ENCODE peak calls at places on chromosomes 11 and 22, in eight cellular contexts. W is breast epithelium, P is endothelial cell of umbilical vein, S is SK-N-SH, T is heart left ventricle, V is Peyer's patch, U is psoas muscle, B is HepG2. N is an unnamed sample. For H3K4me1, the result is how much of the 10 kb centered on the place peaks cover.

GRCh38 chr11:19664896-19665548 is 47.6 kb upstream of the NAV2 start:
- DNase-seq in W (no peak), P (no peak), S (no peak), T (peak), V (no peak), U (no peak), B (no peak), N (no peak)

GRCh38 chr22:35538801-35539321 is 1.8 kb upstream of the RASD2 start:
- DNase-seq in W (no peak), P (no peak), S (peak), T (no peak), V (no peak), U (no peak), B (no peak), N (no peak)

GRCh38 chr22:49785841-49786451 is 41.7 kb downstream of the BRD1 start:
- DNase-seq in W (no peak), P (peak), S (no peak), T (peak), V (no peak), U (peak), B (no peak), N (no peak)

GRCh38 chr11:88303037-88303436 is 34.5 kb downstream of the CTSC start:
- DNase-seq in W (no peak), P (no peak), S (no peak), T (no peak), V (no peak), U (no peak), B (no peak), N (no peak)

GRCh38 chr22:50530857-50531545 is 1.2 kb upstream of the TYMP start:
- DNase-seq in W (peak), P (peak), S (no peak), T (peak), V (peak), U (peak), B (peak), N (peak)

GRCh38 chr22:26724414-26724813 is 67.0 kb downstream of the MIAT start:
- DNase-seq in W (no peak), P (no peak), S (no peak), T (no peak), V (no peak), U (no peak), B (no peak), N (no peak)

GRCh38 chr11:95076416-95076815 is 9.7 kb downstream of the SRSF8 start:
- DNase-seq in W (no peak), P (peak), S (no peak), T (no peak), V (no peak), U (no peak), B (no peak), N (peak)

GRCh38 chr11:75463106-75463774 is 30.2 kb upstream of the KLHL35 start:
- DNase-seq in W (no peak), P (peak), S (no peak), T (no peak), V (no peak), U (no peak), B (no peak), N (no peak)

GRCh38 chr11:16169541-16169940 is 186.8 kb downstream of the SOX6 start:
- DNase-seq in W (no peak), P (no peak), S (no peak), T (no peak), V (no peak), U (no peak), B (no peak), N (no peak)

GRCh38 chr22:50438305-50439275 is 36.2 kb downstream of the SBF1 start:
- DNase-seq in W (no peak), P (no peak), S (peak), T (peak), V (no peak), U (no peak), B (no peak), N (no peak)

GRCh38 chr11:65064847-65065240 is 6.5 kb upstream of the NAALADL1 start:
- DNase-seq in W (no peak), P (no peak), S (no peak), T (no peak), V (no peak), U (no peak), B (no peak), N (no peak)

GRCh38 chr11:2548596-2548995 is 103.8 kb downstream of the KCNQ1 start:
- DNase-seq in W (no peak), P (no peak), S (no peak), T (peak), V (peak), U (no peak), B (no peak), N (no peak)

GRCh38 chr11:30564994-30565393 is 21.2 kb downstream of the MPPED2 start:
- DNase-seq in W (no peak), P (no peak), S (no peak), T (no peak), V (no peak), U (no peak), B (no peak), N (no peak)

GRCh38 chr22:42714768-42715430 is 5.8 kb downstream of the A4GALT start:
- DNase-seq in W (no peak), P (no peak), S (no peak), T (no peak), V (no peak), U (no peak), B (no peak), N (no peak)

GRCh38 chr11:36343436-36343835 is 47.3 kb downstream of the PRR5L start:
- DNase-seq in W (no peak), P (no peak), S (no peak), T (no peak), V (no peak), U (no peak), B (no peak), N (no peak)

GRCh38 chr11:64545605-64546004 is 45.4 kb upstream of the SLC22A12 start:
- DNase-seq in W (no peak), P (peak), S (no peak), T (no peak), V (no peak), U (peak), B (no peak), N (no peak)

GRCh38 chr22:46295277-46295971 is 1.2 kb upstream of the GTSE1 start:
- DNase-seq in W (no peak), P (no peak), S (peak), T (no peak), V (peak), U (no peak), B (no peak), N (no peak)

GRCh38 chr11:61160487-61161189 is 588 bp downstream of the VPS37C start:
- DNase-seq in W (no peak), P (peak), S (no peak), T (no peak), V (no peak), U (no peak), B (no peak), N (no peak)

GRCh38 chr11:84437129-84438123 is 1151.3 kb upstream of the CCDC90B start:
- DNase-seq in W (no peak), P (no peak), S (no peak), T (peak), V (no peak), U (no peak), B (peak), N (peak)

GRCh38 chr11:44680982-44681597 is 45.7 kb upstream of the TSPAN18 start:
- DNase-seq in W (no peak), P (no peak), S (no peak), T (no peak), V (no peak), U (no peak), B (no peak), N (no peak)

GRCh38 chr22:49913446-49913845 is 4.8 kb downstream of the ALG12 start:
- DNase-seq in W (no peak), P (no peak), S (no peak), T (no peak), V (peak), U (peak), B (no peak), N (no peak)

GRCh38 chr11:12001152-12001551 is 7.3 kb downstream of the DKK3 start:
- DNase-seq in W (no peak), P (no peak), S (no peak), T (no peak), V (no peak), U (no peak), B (no peak), N (no peak)

GRCh38 chr11:58061813-58062212 is 31.1 kb downstream of the OR6Q1 start:
- DNase-seq in W (no peak), P (peak), S (no peak), T (no peak), V (no peak), U (no peak), B (no peak), N (no peak)

GRCh38 chr11:66443602-66444001 is 5.0 kb upstream of the MRPL11 start:
- DNase-seq in W (no peak), P (no peak), S (no peak), T (no peak), V (no peak), U (no peak), B (no peak), N (no peak)

GRCh38 chr11:1668911-1669473 is 28.0 kb upstream of the KRTAP5-6 start:
- DNase-seq in W (no peak), P (no peak), S (peak), T (no peak), V (no peak), U (no peak), B (no peak), N (no peak)

GRCh38 chr11:78420796-78421209 is 3.2 kb upstream of the GAB2 start:
- DNase-seq in W (no peak), P (peak), S (peak), T (peak), V (no peak), U (peak), B (no peak), N (no peak)

GRCh38 chr11:113474362-113475159 is 637 bp downstream of the DRD2 start:
- DNase-seq in W (peak), P (peak), S (peak), T (peak), V (peak), U (peak), B (peak), N (peak)

GRCh38 chr11:27545946-27546345 is 39.4 kb upstream of the LIN7C start:
- DNase-seq in W (no peak), P (no peak), S (no peak), T (no peak), V (no peak), U (no peak), B (no peak), N (no peak)

GRCh38 chr11:92854162-92854561 is 115.3 kb upstream of the MTNR1B start:
- DNase-seq in W (no peak), P (no peak), S (no peak), T (no peak), V (no peak), U (no peak), B (no peak), N (no peak)

GRCh38 chr11:68264741-68265540 is 6.8 kb downstream of the C11orf24 start:
- DNase-seq in W (no peak), P (no peak), S (no peak), T (no peak), V (no peak), U (no peak), B (no peak), N (no peak)

GRCh38 chr11:109350091-109350490 is 71.9 kb upstream of the C11orf87 start:
- DNase-seq in W (no peak), P (no peak), S (no peak), T (no peak), V (no peak), U (no peak), B (no peak), N (no peak)

GRCh38 chr22:17570851-17571631 is 7.7 kb downstream of the SLC25A18 start:
- DNase-seq in W (peak), P (no peak), S (no peak), T (peak), V (no peak), U (peak), B (no peak), N (peak)

GRCh38 chr11:60428517-60428916 is 855 bp upstream of the MS4A5 start:
- DNase-seq in W (no peak), P (no peak), S (no peak), T (no peak), V (no peak), U (no peak), B (no peak), N (no peak)

GRCh38 chr11:128573674-128574073 is 13.7 kb downstream of the ETS1 start:
- DNase-seq in W (no peak), P (no peak), S (no peak), T (no peak), V (no peak), U (no peak), B (no peak), N (no peak)

GRCh38 chr11:78453140-78453935 is 35.7 kb upstream of the GAB2 start:
- DNase-seq in W (no peak), P (no peak), S (no peak), T (no peak), V (no peak), U (no peak), B (no peak), N (no peak)

GRCh38 chr11:2415601-2416380 is 15.2 kb downstream of the TSSC4 start:
- DNase-seq in W (no peak), P (no peak), S (no peak), T (no peak), V (no peak), U (no peak), B (no peak), N (no peak)

GRCh38 chr11:2275334-2276279 is 5.2 kb upstream of the ASCL2 start:
- DNase-seq in W (peak), P (no peak), S (no peak), T (no peak), V (peak), U (no peak), B (no peak), N (no peak)

GRCh38 chr11:85759915-85760314 is 51.0 kb downstream of the SYTL2 start:
- DNase-seq in W (no peak), P (no peak), S (no peak), T (no peak), V (no peak), U (no peak), B (no peak), N (no peak)

DNA sequence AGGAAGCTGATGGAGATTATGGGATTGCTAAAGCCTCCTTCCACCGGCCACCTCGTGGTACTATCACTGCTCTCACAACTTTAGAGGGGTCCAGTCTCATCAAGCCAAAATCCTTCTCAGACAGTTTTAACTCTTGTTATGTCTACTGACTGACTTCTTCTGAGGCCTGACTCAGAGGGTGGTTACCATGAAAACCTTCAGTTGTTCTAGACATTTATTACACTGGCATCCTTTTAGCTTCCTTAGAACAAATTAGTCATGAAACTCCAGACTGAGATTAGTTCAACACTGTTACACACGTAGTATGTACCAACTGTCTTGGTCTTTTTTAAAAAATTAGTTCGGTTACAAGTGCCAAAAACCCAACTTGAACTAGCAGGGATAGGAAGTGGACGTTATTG is 7.5 kb downstream of the DIXDC1 start:
- DNase-seq in W (no peak), P (peak), S (no peak), T (no peak), V (no peak), U (no peak), B (no peak), N (no peak)
- H3K4me1 ChIP-seq in W (under half), P (under half), S (under half), T (under half), V (under half), U (under half), B (under half), N (under half)

GRCh38 chr22:44686873-44687600 is 15.0 kb upstream of the PRR5 start:
- DNase-seq in W (no peak), P (no peak), S (no peak), T (no peak), V (no peak), U (no peak), B (peak), N (no peak)

GRCh38 chr22:44689173-44689572 is 12.8 kb upstream of the PRR5 start:
- DNase-seq in W (no peak), P (no peak), S (no peak), T (no peak), V (no peak), U (no peak), B (no peak), N (no peak)

GRCh38 chr22:44692662-44693007 is 9.4 kb upstream of the PRR5 start:
- DNase-seq in W (no peak), P (no peak), S (no peak), T (no peak), V (no peak), U (no peak), B (no peak), N (no peak)

GRCh38 chr22:44691796-44692661 is 10.0 kb upstream of the PRR5 start:
- DNase-seq in W (no peak), P (no peak), S (no peak), T (no peak), V (no peak), U (no peak), B (no peak), N (peak)

GRCh38 chr22:44689915-44690524 is 12.0 kb upstream of the PRR5 start:
- DNase-seq in W (no peak), P (no peak), S (no peak), T (no peak), V (no peak), U (no peak), B (no peak), N (no peak)
- H3K4me1 ChIP-seq in W (under half), P (under half), S (under half), T (under half), V (under half), U (under half), B (under half), N (under half)

DNA sequence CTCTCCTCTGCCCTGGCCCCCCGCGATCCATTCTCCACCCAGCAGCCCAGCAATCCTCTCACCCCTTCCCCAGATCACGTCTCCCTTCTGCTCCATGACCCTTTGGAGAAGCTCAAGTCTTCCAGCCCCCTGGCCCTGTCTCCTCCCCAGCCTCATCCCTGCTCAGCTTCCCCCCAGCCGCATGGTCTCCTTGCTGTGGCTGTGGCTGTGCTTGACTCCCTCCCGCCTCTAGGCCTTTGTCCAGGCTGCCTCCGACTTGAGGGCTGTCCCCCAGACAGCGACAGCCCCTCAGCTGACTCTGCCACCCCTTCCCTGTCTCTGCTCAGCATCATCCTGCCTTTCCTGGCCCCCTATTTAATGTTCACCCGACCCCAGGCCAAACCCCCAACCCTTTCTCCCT is 59.3 kb downstream of the CACNA1I start:
- DNase-seq in W (no peak), P (no peak), S (no peak), T (no peak), V (no peak), U (no peak), B (no peak), N (no peak)
- H3K4me1 ChIP-seq in W (under half), P (under half), S (under half), T (under half), V (under half), U (under half), B (under half), N (under half)

DNA sequence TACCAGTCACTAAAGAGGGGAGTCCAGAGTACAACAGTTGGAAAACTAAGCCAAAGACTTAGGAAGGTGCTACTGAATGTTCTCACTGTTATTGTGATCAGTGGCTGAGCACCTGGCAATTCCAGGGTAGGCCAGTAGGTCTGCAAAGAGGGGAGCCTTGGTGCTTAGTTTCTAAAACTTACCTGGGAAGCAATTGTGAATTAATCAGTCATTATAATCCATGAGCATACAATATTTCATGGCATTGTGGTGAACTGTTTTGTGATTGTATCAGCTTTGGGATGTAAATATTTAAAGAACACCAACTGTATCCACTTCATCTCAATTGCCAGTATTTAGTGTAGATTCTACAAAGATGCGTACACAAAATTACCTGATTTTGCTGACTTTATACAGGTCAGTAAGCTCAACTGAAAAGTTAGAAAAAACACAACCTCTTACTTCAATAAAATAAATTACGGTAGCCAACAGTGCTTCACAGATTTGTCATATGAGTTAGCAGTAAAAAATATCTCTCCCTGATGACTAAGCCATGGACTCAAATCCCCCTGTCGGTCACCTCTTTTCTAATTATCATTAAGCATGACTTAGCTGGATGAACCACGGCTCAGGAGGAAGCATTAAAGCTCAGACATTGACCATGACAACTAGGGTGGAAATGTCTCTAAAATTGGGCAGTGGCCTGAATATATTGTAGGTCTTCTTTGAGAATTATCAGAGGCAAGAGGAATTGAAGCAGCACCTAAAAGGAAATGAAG is 30.8 kb upstream of the SORL1 start:
- DNase-seq in W (no peak), P (no peak), S (no peak), T (no peak), V (no peak), U (no peak), B (no peak), N (no peak)
- H3K4me1 ChIP-seq in W (under half), P (under half), S (under half), T (under half), V (under half), U (under half), B (under half), N (under half)

GRCh38 chr22:20944042-20944441 is 23.0 kb upstream of the AIFM3 start:
- DNase-seq in W (no peak), P (no peak), S (no peak), T (no peak), V (no peak), U (no peak), B (no peak), N (no peak)
- H3K4me1 ChIP-seq in W (under half), P (under half), S (under half), T (half or more), V (under half), U (under half), B (half or more), N (under half)

DNA sequence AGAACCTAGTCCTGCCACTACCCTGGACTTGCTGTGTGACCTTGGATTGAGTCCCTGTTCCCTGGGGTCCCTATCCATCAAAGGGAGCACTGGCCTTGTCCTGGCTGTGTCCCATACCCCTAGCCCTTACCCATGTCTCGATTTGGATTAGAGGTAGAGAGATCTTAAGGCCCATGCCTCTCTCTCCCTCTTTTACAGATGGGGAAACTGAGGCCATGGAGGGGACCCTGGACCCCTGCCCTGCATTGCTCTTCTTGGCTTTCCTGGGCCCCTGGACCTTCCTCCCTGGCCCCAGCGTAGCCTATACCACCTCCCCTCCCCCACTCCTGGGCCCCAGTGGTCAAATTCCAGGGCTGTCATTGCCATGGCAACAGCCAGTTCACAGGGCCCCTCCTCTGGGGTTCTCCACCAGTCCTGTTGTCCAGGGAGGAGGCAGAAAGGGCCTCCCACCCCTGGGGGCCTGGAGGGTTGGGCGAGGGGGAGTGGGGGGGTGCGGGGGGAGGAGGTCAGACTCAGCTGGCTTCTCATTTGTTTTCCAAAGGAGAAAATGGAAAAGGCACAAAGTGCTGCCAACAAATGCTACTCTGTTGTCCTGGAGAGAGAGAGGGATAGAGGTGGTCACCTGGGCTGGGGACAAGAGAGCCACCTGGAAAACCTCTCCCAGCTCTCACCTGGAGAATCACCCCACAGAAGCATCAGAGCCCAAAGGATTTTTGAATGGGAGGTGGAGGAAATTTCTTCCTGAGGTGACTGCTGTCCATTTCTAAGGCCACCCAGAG is 23.3 kb downstream of the ARHGEF17 start:
- DNase-seq in W (no peak), P (no peak), S (peak), T (peak), V (no peak), U (peak), B (peak), N (no peak)
- H3K4me1 ChIP-seq in W (under half), P (under half), S (half or more), T (half or more), V (under half), U (under half), B (half or more), N (under half)

N was measured in prostate gland.